ENCODE peak calls at places on chromosomes 12 and 14, in four cellular contexts. E, I, Z and B are unnamed samples.

GRCh38 chr12:104137175-104137901 is 672 bp downstream of the NFYB start:
- DNase-seq in E (peak), I (peak), Z (peak), B (peak)

GRCh38 chr12:63420206-63420644 is 248.1 kb downstream of the DPY19L2 start:
- DNase-seq in E (peak), I (peak), Z (peak), B (peak)

GRCh38 chr14:77208266-77208978 is 26.8 kb downstream of the TMEM63C start:
- DNase-seq in E (peak), I (peak), Z (peak), B (peak)

GRCh38 chr14:106227793-106228192 is 701.4 kb downstream of the TMEM121 start:
- DNase-seq in E (no peak), I (no peak), Z (no peak), B (no peak)

GRCh38 chr14:22456986-22457594 is 131.9 kb downstream of the DAD1 start:
- DNase-seq in E (no peak), I (no peak), Z (no peak), B (no peak)

GRCh38 chr12:56408799-56409417 is 40.3 kb downstream of the TIMELESS start:
- DNase-seq in E (no peak), I (no peak), Z (peak), B (no peak)

GRCh38 chr14:60161176-60162107 is 3.8 kb downstream of the DHRS7 start:
- DNase-seq in E (no peak), I (no peak), Z (peak), B (no peak)

GRCh38 chr12:64522316-64522715 is 70.4 kb downstream of the TBK1 start:
- DNase-seq in E (no peak), I (no peak), Z (no peak), B (no peak)

GRCh38 chr14:104265918-104266642 is 127.7 kb downstream of the KIF26A start:
- DNase-seq in E (no peak), I (no peak), Z (no peak), B (no peak)

GRCh38 chr12:117334855-117335587 is 26.4 kb downstream of the NOS1 start:
- DNase-seq in E (no peak), I (no peak), Z (no peak), B (no peak)

GRCh38 chr14:105090493-105091334 is 25.5 kb upstream of the GPR132 start:
- DNase-seq in E (peak), I (peak), Z (peak), B (peak)

GRCh38 chr12:104458645-104459555 is 2.2 kb downstream of the CHST11 start:
- DNase-seq in E (peak), I (peak), Z (no peak), B (no peak)

GRCh38 chr14:68292467-68293334 is 473.1 kb downstream of the RAD51B start:
- DNase-seq in E (no peak), I (no peak), Z (no peak), B (no peak)

GRCh38 chr12:93857917-93858513 is 180.8 kb downstream of the CRADD start:
- DNase-seq in E (no peak), I (no peak), Z (no peak), B (no peak)

GRCh38 chr12:53514626-53515290 is 7.5 kb upstream of the NPFF start:
- DNase-seq in E (no peak), I (no peak), Z (no peak), B (no peak)

GRCh38 chr14:103071544-103072251 is 12.3 kb upstream of the LBHD2 start:
- DNase-seq in E (no peak), I (no peak), Z (no peak), B (no peak)

GRCh38 chr14:91063119-91063518 is 2.7 kb upstream of the RPS6KA5 start:
- DNase-seq in E (no peak), I (no peak), Z (peak), B (no peak)

GRCh38 chr14:102000902-102001301 is 36.5 kb downstream of the DYNC1H1 start:
- DNase-seq in E (no peak), I (no peak), Z (no peak), B (no peak)

GRCh38 chr12:92730758-92731157 is 28.0 kb downstream of the PLEKHG7 start:
- DNase-seq in E (no peak), I (no peak), Z (no peak), B (no peak)

GRCh38 chr14:71388336-71388735 is 481.1 kb downstream of the PCNX1 start:
- DNase-seq in E (no peak), I (no peak), Z (no peak), B (no peak)

GRCh38 chr14:103185051-103186027 is 62.1 kb downstream of the TNFAIP2 start:
- DNase-seq in E (no peak), I (no peak), Z (peak), B (no peak)

GRCh38 chr14:76050797-76051392 is 65.3 kb downstream of the IFT43 start:
- DNase-seq in E (peak), I (peak), Z (peak), B (peak)

GRCh38 chr14:77562681-77563080 is 53.8 kb downstream of the SPTLC2 start:
- DNase-seq in E (no peak), I (no peak), Z (no peak), B (no peak)

GRCh38 chr12:52630609-52631200 is 12.3 kb upstream of the KRT73 start:
- DNase-seq in E (no peak), I (no peak), Z (no peak), B (no peak)

GRCh38 chr14:87960013-87960787 is 32.8 kb downstream of the GALC start:
- DNase-seq in E (no peak), I (no peak), Z (no peak), B (no peak)

GRCh38 chr12:121811434-121812319 is 7.9 kb downstream of the SETD1B start:
- DNase-seq in E (peak), I (peak), Z (peak), B (peak)

GRCh38 chr12:103986823-103987222 is 21.2 kb downstream of the TDG start:
- DNase-seq in E (no peak), I (no peak), Z (no peak), B (no peak)

GRCh38 chr12:51972849-51973273 is 21.4 kb downstream of the ACVR1B start:
- DNase-seq in E (no peak), I (peak), Z (no peak), B (no peak)

GRCh38 chr12:29537292-29537691 is 39.8 kb upstream of the OVCH1 start:
- DNase-seq in E (no peak), I (no peak), Z (no peak), B (no peak)

GRCh38 chr12:55706840-55707671 is 648 bp downstream of the ITGA7 start:
- DNase-seq in E (peak), I (no peak), Z (no peak), B (peak)

GRCh38 chr12:128643106-128643651 is 180.6 kb downstream of the SLC15A4 start:
- DNase-seq in E (no peak), I (no peak), Z (no peak), B (no peak)

GRCh38 chr12:17992002-17992656 is 97.9 kb downstream of the RERGL start:
- DNase-seq in E (no peak), I (peak), Z (peak), B (peak)

GRCh38 chr12:25328082-25328712 is 77.5 kb upstream of the KRAS start:
- DNase-seq in E (no peak), I (no peak), Z (peak), B (no peak)

GRCh38 chr12:7219599-7220243 is 30.2 kb downstream of the PEX5 start:
- DNase-seq in E (peak), I (peak), Z (peak), B (peak)

GRCh38 chr12:45050751-45051489 is at the start of gene DBX2:
- DNase-seq in E (peak), I (no peak), Z (no peak), B (peak)
- TF ChIP-seq JUN in E (no peak), I (no peak), Z (no peak), B (no peak)

GRCh38 chr12:72017054-72017651 is 78.5 kb downstream of the TPH2 start:
- DNase-seq in E (peak), I (peak), Z (peak), B (peak)
- TF ChIP-seq SP1 in E (no peak), I (no peak), Z (no peak), B (no peak)

GRCh38 chr12:386651-387050 is 2.5 kb downstream of the KDM5A start:
- DNase-seq in E (no peak), I (no peak), Z (no peak), B (no peak)

GRCh38 chr12:388547-389137 is 478 bp downstream of the KDM5A start:
- DNase-seq in E (no peak), I (no peak), Z (no peak), B (peak)

GRCh38 chr12:388012-388411 is 1.1 kb downstream of the KDM5A start:
- DNase-seq in E (no peak), I (peak), Z (no peak), B (no peak)

GRCh38 chr12:389138-390096 is at the start of gene KDM5A:
- DNase-seq in E (peak), I (peak), Z (peak), B (peak)
- TF ChIP-seq JUN in E (no peak), I (peak), Z (no peak), B (no peak)

DNA sequence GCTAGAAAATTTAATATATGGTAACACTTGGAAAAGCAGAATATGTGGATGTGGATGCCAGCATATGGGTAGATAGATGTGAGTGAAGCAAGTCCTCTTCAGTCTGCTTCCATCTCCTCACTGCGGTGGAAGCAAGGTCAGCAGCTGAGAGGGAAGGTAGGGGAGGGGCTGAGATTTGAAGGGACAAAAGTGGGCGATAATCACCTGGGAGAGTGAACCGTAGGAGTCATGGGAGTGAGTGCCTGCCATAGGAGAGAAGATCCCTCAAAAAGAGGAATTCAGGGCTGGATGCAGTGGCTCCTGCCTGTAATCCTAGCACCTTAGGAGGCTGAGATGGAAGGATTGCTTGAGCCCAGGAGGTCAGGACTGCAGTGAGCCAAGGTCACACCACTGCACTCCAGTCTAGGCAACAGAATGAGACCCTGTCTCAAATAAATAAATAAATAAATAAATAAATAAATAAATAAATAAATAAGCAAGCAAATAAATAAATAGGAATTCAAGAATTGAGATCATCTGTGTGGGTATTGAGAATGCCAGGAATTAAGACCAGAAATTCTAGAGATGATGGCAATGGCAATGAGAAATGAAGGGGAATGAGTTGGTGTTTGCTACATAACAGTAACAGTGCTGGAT is 123.4 kb downstream of the BICD1 start:
- DNase-seq in E (no peak), I (no peak), Z (no peak), B (no peak)
- TF ChIP-seq SP1 in E (no peak), I (no peak), Z (no peak), B (no peak)

GRCh38 chr12:20099395-20099976 is 268.9 kb upstream of the PDE3A start:
- DNase-seq in E (no peak), I (no peak), Z (no peak), B (no peak)

GRCh38 chr12:20105938-20106337 is 262.4 kb upstream of the PDE3A start:
- DNase-seq in E (no peak), I (no peak), Z (no peak), B (no peak)

GRCh38 chr12:20097561-20097960 is 270.8 kb upstream of the PDE3A start:
- DNase-seq in E (no peak), I (no peak), Z (no peak), B (no peak)

GRCh38 chr12:20096430-20096829 is 271.9 kb upstream of the PDE3A start:
- DNase-seq in E (no peak), I (no peak), Z (no peak), B (no peak)

DNA sequence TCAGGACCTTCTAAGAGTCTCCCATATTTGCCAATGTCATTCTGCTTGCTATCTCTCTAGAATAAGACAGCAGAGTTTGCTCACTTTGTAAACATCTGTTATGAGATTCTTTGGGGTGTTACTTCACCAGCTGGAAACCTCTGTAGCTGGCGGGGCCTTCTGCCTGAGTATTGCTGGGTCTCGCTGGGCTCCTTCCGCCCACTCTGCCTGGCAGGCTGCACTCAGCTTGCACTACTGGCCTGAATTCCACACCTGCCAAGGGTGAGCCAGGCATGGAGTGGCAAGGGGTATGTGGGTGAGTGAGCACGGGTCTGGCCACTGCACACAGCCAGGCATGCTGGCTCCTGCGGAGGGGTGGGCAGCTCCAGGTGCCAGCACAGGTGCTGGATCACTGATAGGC is 267.3 kb upstream of the PDE3A start:
- DNase-seq in E (no peak), I (no peak), Z (no peak), B (no peak)
- TF ChIP-seq JUN in E (no peak), I (no peak), Z (no peak), B (no peak)

DNA sequence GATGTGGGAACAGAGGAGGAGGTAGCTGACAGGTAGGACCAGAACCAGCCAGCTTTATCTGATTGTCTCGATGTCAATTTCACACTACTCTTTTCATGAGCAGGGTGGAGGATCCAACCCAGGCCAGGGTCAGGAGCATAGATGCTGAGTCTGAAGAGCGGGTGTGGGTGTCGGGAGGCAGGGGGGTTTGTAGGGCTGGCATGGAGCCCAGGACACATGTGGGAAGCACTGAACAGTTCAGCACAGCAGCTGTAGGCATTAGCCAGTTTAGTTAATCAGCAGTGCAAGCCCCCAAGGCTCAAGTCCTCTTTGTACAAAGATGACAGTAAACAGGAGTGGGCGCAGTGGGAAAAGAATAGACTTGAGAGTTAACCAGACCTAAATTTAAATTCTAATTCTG is 213.6 kb downstream of the PELI2 start:
- DNase-seq in E (no peak), I (no peak), Z (no peak), B (no peak)
- TF ChIP-seq SP1 in E (no peak), I (no peak), Z (no peak), B (no peak)

GRCh38 chr12:46933947-46934346 is 108.2 kb upstream of the SLC38A4 start:
- DNase-seq in E (no peak), I (no peak), Z (peak), B (no peak)
- TF ChIP-seq JUN in E (no peak), I (no peak), Z (no peak), B (no peak)

GRCh38 chr14:89198544-89199329 is 218.3 kb downstream of the FOXN3 start:
- DNase-seq in E (no peak), I (no peak), Z (no peak), B (no peak)

GRCh38 chr14:89190779-89191513 is 226.1 kb downstream of the FOXN3 start:
- DNase-seq in E (no peak), I (no peak), Z (no peak), B (no peak)

GRCh38 chr14:89201645-89202044 is 215.4 kb downstream of the FOXN3 start:
- DNase-seq in E (no peak), I (no peak), Z (no peak), B (no peak)

GRCh38 chr14:89197623-89198022 is 219.4 kb downstream of the FOXN3 start:
- DNase-seq in E (no peak), I (no peak), Z (no peak), B (no peak)

GRCh38 chr14:89196561-89196960 is 220.5 kb downstream of the FOXN3 start:
- DNase-seq in E (no peak), I (no peak), Z (no peak), B (no peak)
- TF ChIP-seq SP1 in E (no peak), I (no peak), Z (no peak), B (no peak)